ENCODE peak calls at places on chromosome 12, in seven cellular contexts. O, G, H, D, X, N and I are unnamed samples.

GRCh38 chr12:54988402-54989054 is 4.0 kb upstream of the TESPA1 start:
- DNase-seq in H (peak; percentile 43), O (peak; percentile 78), G (no peak), N (peak; percentile 52), D (peak; percentile 26), X (peak; percentile 59), I (peak; percentile 92)

GRCh38 chr12:26823391-26823790 is 9.6 kb downstream of the ITPR2 start:
- DNase-seq in D (peak; percentile 31), N (peak; percentile 47), O (no peak), G (no peak), H (no peak), X (no peak), I (no peak)

GRCh38 chr12:124727244-124727673 is 136.4 kb downstream of the SCARB1 start:
- DNase-seq in X (peak; percentile 64), D (peak; percentile 95), N (no peak), O (peak; percentile 77), H (peak; percentile 74), G (no peak), I (peak; percentile 72)

GRCh38 chr12:91383106-91383505 is 200.5 kb upstream of the DCN start:
- DNase-seq in D (no peak), H (no peak), X (no peak), O (no peak), N (peak; percentile 57), G (no peak), I (no peak)

GRCh38 chr12:64452559-64453329 is 824 bp downstream of the TBK1 start:
- DNase-seq in X (no peak), N (peak; percentile 83), G (peak; percentile 21), D (peak; percentile 93), H (no peak), O (no peak), I (no peak)

GRCh38 chr12:46964496-46965098 is 114.8 kb upstream of the PCED1B start:
- DNase-seq in H (no peak), D (no peak), O (no peak), N (peak; percentile 78), X (peak; percentile 14), G (peak; percentile 87), I (no peak)

GRCh38 chr12:88108021-88108420 is 33.9 kb downstream of the CEP290 start:
- DNase-seq in N (peak; percentile 37), O (no peak), G (no peak), D (peak; percentile 2), H (no peak), X (no peak), I (no peak)

GRCh38 chr12:18430425-18431048 is 169.2 kb downstream of the PIK3C2G start:
- DNase-seq in X (peak; percentile 36), D (peak; percentile 69), N (peak; percentile 77), G (peak; percentile 78), O (no peak), H (peak; percentile 55), I (peak; percentile 24)

GRCh38 chr12:21642707-21643389 is 14.8 kb downstream of the LDHB start:
- DNase-seq in G (no peak), H (no peak), N (peak; percentile 59), D (no peak), X (no peak), O (no peak), I (no peak)

GRCh38 chr12:123085046-123085445 is 65.8 kb downstream of the PITPNM2 start:
- DNase-seq in O (no peak), D (no peak), X (no peak), H (no peak), G (no peak), N (no peak), I (no peak)

GRCh38 chr12:124861492-124861891 is 2.2 kb downstream of the SCARB1 start:
- DNase-seq in G (peak; percentile 40), D (peak; percentile 28), O (peak; percentile 62), H (peak; percentile 35), X (no peak), N (peak; percentile 80), I (peak; percentile 71)

GRCh38 chr12:14514154-14514842 is 53.4 kb downstream of the PLBD1 start:
- DNase-seq in G (peak; percentile 94), D (peak; percentile 93), N (peak; percentile 62), X (peak; percentile 46), H (peak; percentile 44), O (no peak), I (no peak)

DNA sequence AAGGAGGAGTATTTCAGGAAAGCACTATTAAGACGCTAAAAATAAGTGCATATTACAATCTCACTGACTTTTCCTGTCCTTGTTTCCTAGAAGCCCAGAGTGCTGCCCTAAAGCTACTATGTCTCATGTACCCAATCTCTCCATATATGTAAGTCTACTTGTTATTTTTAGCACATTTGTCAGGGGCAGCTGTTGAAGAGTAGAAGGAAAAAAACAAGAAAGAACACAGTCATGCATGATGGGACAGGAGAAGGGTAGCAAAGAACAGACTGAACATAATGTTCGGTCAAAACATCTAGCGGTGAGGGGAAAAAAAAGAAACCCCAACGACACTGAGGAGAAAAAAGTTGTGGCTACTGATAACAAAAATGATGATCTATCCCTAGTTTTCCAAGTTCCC is 14.3 kb downstream of the YBX3 start:
- DNase-seq in N (no peak), D (no peak), X (no peak), H (no peak), O (no peak), G (no peak), I (no peak)
- H3K27ac ChIP-seq in N (peak overlapping the region; percentile 90), D (no peak overlapping the region), X (no peak overlapping the region), H (peak overlapping the region; percentile 61), O (no peak overlapping the region), G (no peak overlapping the region), I (peak overlapping the region; percentile 78)

GRCh38 chr12:116006141-116006540 is 271.4 kb downstream of the MED13L start:
- DNase-seq in X (no peak), G (no peak), D (no peak), N (no peak), H (no peak), O (no peak), I (no peak)

GRCh38 chr12:116012757-116013156 is 264.7 kb downstream of the MED13L start:
- DNase-seq in O (no peak), X (no peak), H (no peak), N (no peak), D (no peak), G (no peak), I (no peak)

GRCh38 chr12:116011217-116011616 is 266.3 kb downstream of the MED13L start:
- DNase-seq in D (no peak), G (no peak), N (no peak), O (no peak), X (no peak), H (no peak), I (no peak)

GRCh38 chr12:116010467-116010866 is 267.0 kb downstream of the MED13L start:
- DNase-seq in X (no peak), N (no peak), G (no peak), H (no peak), O (no peak), D (no peak), I (no peak)

DNA sequence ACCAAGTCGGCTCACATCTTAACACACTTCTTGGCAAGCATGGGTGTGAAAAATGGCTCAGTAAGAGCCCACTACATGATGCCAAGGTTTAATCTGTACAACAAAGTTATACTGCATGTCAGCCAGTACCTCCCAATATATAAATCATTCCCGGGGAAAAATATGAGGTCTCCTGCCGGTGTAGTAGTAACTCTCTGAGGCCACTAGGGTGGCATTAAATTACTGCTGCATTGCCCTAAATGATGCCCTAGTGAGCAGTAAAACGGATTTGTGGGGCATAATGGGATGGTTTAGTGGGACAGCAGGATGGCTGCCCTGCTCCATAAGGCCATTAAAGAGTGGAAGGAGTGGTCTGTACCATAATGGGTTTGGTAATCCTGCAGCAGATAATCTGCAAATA is 267.7 kb downstream of the MED13L start:
- DNase-seq in D (peak; percentile 47), N (no peak), O (no peak), H (no peak), G (peak; percentile 56), X (no peak), I (no peak)
- TF ChIP-seq CTCF in D (peak; percentile 68), N (peak; percentile 34), O (peak; percentile 16), H (no peak), G (peak; percentile 17), X (no peak), I (peak; percentile 31)

GRCh38 chr12:62915130-62915529 is 19.8 kb downstream of the PPM1H start:
- DNase-seq in D (no peak), O (no peak), G (no peak), X (no peak), N (no peak), H (no peak), I (peak; percentile 44)

GRCh38 chr12:62919827-62920226 is 15.1 kb downstream of the PPM1H start:
- DNase-seq in X (no peak), D (peak; percentile 85), N (peak; percentile 18), G (no peak), H (no peak), O (no peak), I (no peak)

GRCh38 chr12:62914443-62914909 is 20.5 kb downstream of the PPM1H start:
- DNase-seq in X (no peak), G (no peak), H (no peak), D (no peak), O (no peak), N (no peak), I (no peak)

GRCh38 chr12:62917066-62917465 is 17.9 kb downstream of the PPM1H start:
- DNase-seq in G (no peak), O (no peak), N (no peak), X (no peak), D (no peak), H (no peak), I (no peak)

GRCh38 chr12:62917939-62918338 is 17.0 kb downstream of the PPM1H start:
- DNase-seq in D (no peak), X (no peak), G (no peak), H (no peak), O (no peak), N (no peak), I (no peak)
- H3K27ac ChIP-seq in D (no peak overlapping the region), X (no peak overlapping the region), G (no peak overlapping the region), H (no peak overlapping the region), O (no peak overlapping the region), N (no peak overlapping the region), I (no peak overlapping the region)

GRCh38 chr12:66549050-66549389 is 129.9 kb downstream of the GRIP1 start:
- DNase-seq in G (no peak), N (no peak), X (no peak), H (no peak), D (no peak), O (no peak), I (no peak)

GRCh38 chr12:66552753-66553152 is 126.1 kb downstream of the GRIP1 start:
- DNase-seq in D (no peak), O (no peak), N (no peak), G (no peak), X (no peak), H (no peak), I (no peak)

GRCh38 chr12:66550626-66551025 is 128.2 kb downstream of the GRIP1 start:
- DNase-seq in G (no peak), O (no peak), N (no peak), X (no peak), H (no peak), D (no peak), I (no peak)

DNA sequence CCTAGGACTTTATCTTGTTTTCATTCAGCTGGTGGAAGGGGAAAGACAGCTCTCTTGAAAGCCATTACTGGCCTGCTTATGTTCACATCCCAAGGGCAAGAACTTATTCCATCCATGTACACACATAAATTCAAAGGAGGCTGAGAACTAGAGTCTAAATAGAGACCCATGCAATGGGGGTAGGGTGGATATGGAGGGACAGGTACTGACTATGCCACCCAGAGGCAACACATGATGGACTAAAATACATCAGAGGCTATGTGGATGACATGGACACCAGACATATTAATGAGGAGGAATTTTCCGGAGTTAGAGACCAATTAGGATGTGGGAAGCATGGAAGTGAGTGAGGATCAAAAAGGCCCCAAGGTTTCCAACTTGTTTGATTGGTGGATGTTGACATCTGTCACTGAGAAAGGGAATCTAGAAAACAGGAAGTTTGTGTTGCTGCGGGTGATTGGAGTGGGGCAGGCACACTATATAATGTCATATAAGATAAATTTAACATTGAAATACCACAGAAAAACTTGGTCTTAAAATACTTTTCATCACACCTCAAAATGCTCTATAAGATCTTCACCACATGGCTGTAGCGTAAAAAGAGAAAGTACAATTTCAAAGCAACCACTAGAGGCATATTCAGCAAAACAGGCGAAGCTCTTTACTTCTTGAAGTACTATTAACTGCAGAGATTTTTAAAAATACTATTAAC is 130.4 kb downstream of the GRIP1 start:
- DNase-seq in N (peak; percentile 11), O (no peak), X (no peak), D (peak; percentile 24), H (no peak), G (peak; percentile 34), I (no peak)
- TF ChIP-seq CTCF in N (peak; percentile 24), O (no peak), X (no peak), D (peak; percentile 52), H (no peak), G (peak; percentile 13), I (peak; percentile 19)